ENCODE peak calls at places on chromosomes 2 and 18, in four cellular contexts. M is mesenchymal stem cell, V is fibroblast of lung, U is Peyer's patch. R is an unnamed sample.
A peak's percentile ranks its signal among the peaks of the same experiment; 100 is the strongest.

GRCh38 chr2:111037136-111037535 is 83.6 kb upstream of the BCL2L11 start:
- DNase-seq in M (no peak), V (no peak), U (no peak), R (no peak)

GRCh38 chr2:86175866-86176265 is 19.4 kb downstream of the IMMT start:
- DNase-seq in M (no peak), V (no peak), U (no peak), R (no peak)

GRCh38 chr2:43110442-43110871 is 115.9 kb downstream of the ZFP36L2 start:
- DNase-seq in M (peak; percentile 54), V (peak; percentile 86), U (no peak), R (no peak)

GRCh38 chr2:38697116-38697840 is 31.4 kb downstream of the GALM start:
- DNase-seq in M (no peak), V (no peak), U (peak; percentile 40), R (peak; percentile 53)

GRCh38 chr2:158179660-158180059 is 78.0 kb downstream of the UPP2 start:
- DNase-seq in M (peak; percentile 38), V (peak; percentile 54), U (no peak), R (no peak)

GRCh38 chr2:172128484-172128883 is 25.8 kb upstream of the DLX2 start:
- DNase-seq in M (no peak), V (no peak), U (no peak), R (no peak)

GRCh38 chr2:18247282-18248110 is 313.0 kb downstream of the RDH14 start:
- DNase-seq in M (no peak), V (no peak), U (no peak), R (no peak)

GRCh38 chr2:219060821-219061791 is at the start of gene IHH:
- DNase-seq in M (no peak), V (no peak), U (no peak), R (no peak)

GRCh38 chr2:100755441-100755840 is 64.5 kb upstream of the NPAS2 start:
- DNase-seq in M (no peak), V (no peak), U (no peak), R (no peak)

GRCh38 chr2:61238221-61238620 is 76.2 kb downstream of the C2orf74 start:
- DNase-seq in M (no peak), V (no peak), U (no peak), R (no peak)

GRCh38 chr2:130756041-130756720 is 841 bp downstream of the AMER3 start:
- DNase-seq in M (no peak), V (no peak), U (no peak), R (no peak)

GRCh38 chr2:202831241-202831997 is 40.1 kb downstream of the ICA1L start:
- DNase-seq in M (peak; percentile 61), V (peak; percentile 66), U (no peak), R (no peak)

GRCh38 chr18:52694804-52695203 is 354.8 kb downstream of the DCC start:
- DNase-seq in M (no peak), V (peak; percentile 4), U (no peak), R (no peak)

GRCh38 chr2:207960911-207961310 is 64.4 kb downstream of the PLEKHM3 start:
- DNase-seq in M (peak; percentile 5), V (no peak), U (no peak), R (no peak)

GRCh38 chr18:48249841-48250240 is 159.3 kb downstream of the ZBTB7C start:
- DNase-seq in M (no peak), V (no peak), U (no peak), R (no peak)

GRCh38 chr18:48752478-48752877 is 198.3 kb downstream of the SMAD7 start:
- DNase-seq in M (no peak), V (no peak), U (no peak), R (no peak)

GRCh38 chr18:47926101-47926850 is 4.2 kb downstream of the SMAD2 start:
- DNase-seq in M (no peak), V (no peak), U (no peak), R (no peak)

GRCh38 chr2:48287971-48288370 is 242.0 kb upstream of the STON1 start:
- DNase-seq in M (no peak), V (no peak), U (no peak), R (no peak)

GRCh38 chr2:212288308-212288707 is 250.3 kb downstream of the ERBB4 start:
- DNase-seq in M (no peak), V (no peak), U (no peak), R (no peak)

GRCh38 chr2:212284166-212284565 is 254.4 kb downstream of the ERBB4 start:
- DNase-seq in M (no peak), V (no peak), U (no peak), R (no peak)

DNA sequence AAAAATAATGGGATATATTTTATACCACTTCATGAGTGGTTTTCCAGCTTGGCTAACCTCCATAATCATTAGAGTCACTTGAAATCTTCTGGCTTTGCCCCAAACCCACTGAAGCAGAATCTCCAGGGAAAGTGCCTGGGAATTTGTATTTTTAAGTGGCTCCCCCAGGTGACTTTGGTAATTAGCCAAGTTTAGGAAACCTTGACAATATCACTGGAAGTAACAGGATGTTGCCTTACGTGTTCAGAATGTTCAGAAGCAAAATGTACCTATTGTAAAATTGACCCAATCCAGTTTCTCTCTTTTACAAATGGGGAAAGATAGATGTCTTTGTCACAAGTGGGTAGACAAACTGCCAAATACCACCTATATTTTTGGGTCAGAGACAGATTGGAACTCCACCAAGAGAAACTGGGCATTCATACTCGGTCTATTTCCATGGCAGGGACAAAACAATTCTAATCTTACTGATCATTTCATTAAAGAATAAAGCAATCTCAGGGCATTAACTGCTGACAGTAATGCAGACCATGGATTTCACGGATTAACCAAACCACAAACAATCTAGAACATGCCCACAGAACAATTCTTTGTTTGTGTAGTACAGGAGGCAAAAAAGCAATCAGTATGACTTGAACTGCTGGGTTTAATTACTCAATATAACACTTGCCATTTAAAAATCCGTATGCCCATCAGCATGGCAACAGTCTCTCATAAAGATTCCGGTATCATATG is 255.8 kb downstream of the ERBB4 start:
- DNase-seq in M (no peak), V (no peak), U (no peak), R (no peak)
- H3K27ac ChIP-seq in M (no peak overlapping the region), V (no peak overlapping the region), U (no peak overlapping the region), R (no peak overlapping the region)

DNA sequence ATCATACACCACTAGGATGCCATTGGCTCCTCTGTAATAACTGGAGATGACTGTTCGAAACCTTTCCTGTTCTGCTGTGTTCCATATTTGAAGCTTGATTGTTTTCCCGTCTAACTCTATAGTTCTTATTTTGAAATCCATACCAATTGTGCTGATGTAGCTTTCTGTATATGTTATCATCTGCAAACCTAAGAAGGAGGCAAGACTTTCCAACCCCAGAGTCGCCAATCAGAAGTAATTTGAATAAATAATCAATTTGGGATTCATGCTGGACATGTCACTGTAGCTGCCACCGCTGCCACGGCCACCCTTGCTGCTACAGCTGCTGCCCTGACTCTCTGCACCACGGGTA is 20.7 kb downstream of the STAT1 start:
- DNase-seq in M (no peak), V (no peak), U (no peak), R (no peak)
- H3K36me3 ChIP-seq in M (peaks cover 60% of the 10 kb centered on the region), V (peaks cover 31% of the 10 kb centered on the region), U (no peaks in the 10 kb centered on the region), R (peaks cover 95% of the 10 kb centered on the region)

GRCh38 chr2:3262437-3263388 is 114.9 kb downstream of the EIPR1 start:
- DNase-seq in M (no peak), V (no peak), U (no peak), R (no peak)
- H3K4me3 ChIP-seq in M (no peak overlapping the region), V (no peak overlapping the region), U (no peak overlapping the region), R (no peak overlapping the region)

GRCh38 chr2:23619941-23620340 is 235.0 kb downstream of the KLHL29 start:
- DNase-seq in M (no peak), V (no peak), U (no peak), R (no peak)
- H3K27ac ChIP-seq in M (no peak overlapping the region), V (no peak overlapping the region), U (no peak overlapping the region), R (no peak overlapping the region)

GRCh38 chr2:26235089-26235488 is 9.3 kb downstream of the HADHA start:
- DNase-seq in M (peak; percentile 8), V (peak; percentile 13), U (no peak), R (no peak)

GRCh38 chr2:26237868-26238267 is 6.6 kb downstream of the HADHA start:
- DNase-seq in M (no peak), V (no peak), U (no peak), R (no peak)

GRCh38 chr2:26241928-26242436 is 2.5 kb downstream of the HADHA start:
- DNase-seq in M (no peak), V (no peak), U (no peak), R (no peak)

GRCh38 chr2:26243643-26244478 is 571 bp downstream of the HADHA start:
- DNase-seq in M (peak; percentile 62), V (peak; percentile 50), U (no peak), R (peak; percentile 5)

GRCh38 chr2:26238301-26238958 is 6.0 kb downstream of the HADHA start:
- DNase-seq in M (peak; percentile 33), V (peak; percentile 67), U (no peak), R (no peak)
- H3K36me3 ChIP-seq in M (peaks cover 20% of the 10 kb centered on the region), V (peaks cover 10% of the 10 kb centered on the region), U (no peaks in the 10 kb centered on the region), R (peaks cover 42% of the 10 kb centered on the region)